ENCODE peak calls at places on chromosomes 5 and 9, in eight cellular contexts. One of them, this sample, is unnamed.

GRCh38 chr9:35658894-35659220 is 765 bp downstream of the CCDC107 start:
- DNase-seq in mesendoderm: peak
- DNase-seq in HT1080: peak
- DNase-seq in hypothalamus: no peak
- DNase-seq in AG08396: peak
- DNase-seq in breast epithelium: no peak
- DNase-seq in HFFc6: peak
- DNase-seq in Peyer's patch: no peak
- DNase-seq in this sample: no peak

GRCh38 chr5:88190106-88190834 is 78.4 kb downstream of the TMEM161B start:
- DNase-seq in mesendoderm: peak
- DNase-seq in HT1080: no peak
- DNase-seq in breast epithelium: no peak
- DNase-seq in HFFc6: no peak
- DNase-seq in AG08396: no peak
- DNase-seq in hypothalamus: no peak
- DNase-seq in Peyer's patch: no peak
- DNase-seq in this sample: no peak

GRCh38 chr5:91283899-91284298 is 99.2 kb downstream of the ARRDC3 start:
- DNase-seq in breast epithelium: no peak
- DNase-seq in mesendoderm: no peak
- DNase-seq in HFFc6: peak
- DNase-seq in hypothalamus: no peak
- DNase-seq in HT1080: peak
- DNase-seq in Peyer's patch: no peak
- DNase-seq in AG08396: no peak
- DNase-seq in this sample: peak

GRCh38 chr9:76451234-76451633 is 7.7 kb upstream of the GCNT1 start:
- DNase-seq in mesendoderm: no peak
- DNase-seq in HFFc6: peak
- DNase-seq in HT1080: peak
- DNase-seq in AG08396: peak
- DNase-seq in hypothalamus: no peak
- DNase-seq in Peyer's patch: no peak
- DNase-seq in breast epithelium: no peak
- DNase-seq in this sample: no peak

GRCh38 chr5:88889165-88890069 is 6.4 kb upstream of the MEF2C start:
- DNase-seq in hypothalamus: peak
- DNase-seq in HT1080: no peak
- DNase-seq in HFFc6: no peak
- DNase-seq in breast epithelium: peak
- DNase-seq in mesendoderm: peak
- DNase-seq in Peyer's patch: peak
- DNase-seq in AG08396: peak
- DNase-seq in this sample: peak

GRCh38 chr9:132062768-132063167 is 16.9 kb downstream of the MED27 start:
- DNase-seq in mesendoderm: no peak
- DNase-seq in Peyer's patch: no peak
- DNase-seq in AG08396: no peak
- DNase-seq in breast epithelium: no peak
- DNase-seq in hypothalamus: no peak
- DNase-seq in HFFc6: no peak
- DNase-seq in HT1080: no peak
- DNase-seq in this sample: no peak

GRCh38 chr9:17367035-17367434 is 211.8 kb upstream of the SH3GL2 start:
- DNase-seq in hypothalamus: no peak
- DNase-seq in AG08396: no peak
- DNase-seq in breast epithelium: no peak
- DNase-seq in HFFc6: no peak
- DNase-seq in Peyer's patch: no peak
- DNase-seq in mesendoderm: no peak
- DNase-seq in HT1080: no peak
- DNase-seq in this sample: no peak

GRCh38 chr5:60677831-60678664 is 21.9 kb downstream of the DEPDC1B start:
- DNase-seq in hypothalamus: no peak
- DNase-seq in HT1080: peak
- DNase-seq in breast epithelium: no peak
- DNase-seq in Peyer's patch: peak
- DNase-seq in mesendoderm: peak
- DNase-seq in HFFc6: peak
- DNase-seq in AG08396: peak
- DNase-seq in this sample: peak

GRCh38 chr9:120933310-120934044 is 6.9 kb upstream of the TRAF1 start:
- DNase-seq in HT1080: no peak
- DNase-seq in AG08396: no peak
- DNase-seq in hypothalamus: no peak
- DNase-seq in mesendoderm: no peak
- DNase-seq in breast epithelium: no peak
- DNase-seq in Peyer's patch: no peak
- DNase-seq in HFFc6: no peak
- DNase-seq in this sample: no peak

GRCh38 chr5:28523416-28523815 is 1485.0 kb upstream of the CDH9 start:
- DNase-seq in HT1080: no peak
- DNase-seq in HFFc6: no peak
- DNase-seq in hypothalamus: no peak
- DNase-seq in mesendoderm: no peak
- DNase-seq in Peyer's patch: no peak
- DNase-seq in breast epithelium: no peak
- DNase-seq in AG08396: no peak
- DNase-seq in this sample: no peak

GRCh38 chr9:117547321-117547720 is 132.5 kb upstream of the ASTN2 start:
- DNase-seq in mesendoderm: no peak
- DNase-seq in HFFc6: no peak
- DNase-seq in hypothalamus: no peak
- DNase-seq in breast epithelium: no peak
- DNase-seq in AG08396: no peak
- DNase-seq in HT1080: no peak
- DNase-seq in Peyer's patch: no peak
- DNase-seq in this sample: no peak

GRCh38 chr9:38022995-38023394 is 46.0 kb downstream of the SHB start:
- DNase-seq in mesendoderm: no peak
- DNase-seq in HT1080: no peak
- DNase-seq in breast epithelium: peak
- DNase-seq in hypothalamus: no peak
- DNase-seq in HFFc6: no peak
- DNase-seq in AG08396: no peak
- DNase-seq in Peyer's patch: no peak
- DNase-seq in this sample: no peak

GRCh38 chr5:55593115-55593472 is 58.3 kb upstream of the PLPP1 start:
- DNase-seq in breast epithelium: peak
- DNase-seq in mesendoderm: no peak
- DNase-seq in AG08396: no peak
- DNase-seq in hypothalamus: no peak
- DNase-seq in HT1080: no peak
- DNase-seq in Peyer's patch: no peak
- DNase-seq in HFFc6: no peak
- DNase-seq in this sample: no peak

GRCh38 chr9:93826209-93826608 is 128.9 kb downstream of the BARX1 start:
- DNase-seq in HFFc6: no peak
- DNase-seq in AG08396: no peak
- DNase-seq in hypothalamus: no peak
- DNase-seq in breast epithelium: no peak
- DNase-seq in mesendoderm: no peak
- DNase-seq in HT1080: no peak
- DNase-seq in Peyer's patch: peak
- DNase-seq in this sample: no peak